ENCODE peak calls at places on chromosomes 1 and 21, in ten cellular contexts. C, E, F, L, P, J, W, H, X and S are unnamed samples.

GRCh38 chr1:16209847-16210407 is 2.5 kb downstream of the ARHGEF19 start:
- DNase-seq in C (no peak), E (no peak), F (no peak), L (no peak), P (no peak), J (no peak), W (no peak), H (no peak), X (no peak), S (no peak)

GRCh38 chr1:177872563-177872900 is 97.3 kb downstream of the SEC16B start:
- DNase-seq in C (no peak), E (no peak), F (no peak), L (no peak), P (no peak), J (no peak), W (no peak), H (no peak), X (no peak), S (no peak)

GRCh38 chr1:198179556-198179981 is 22.8 kb downstream of the NEK7 start:
- DNase-seq in C (no peak), E (no peak), F (no peak), L (no peak), P (no peak), J (peak; percentile 49), W (peak; percentile 48), H (no peak), X (peak; percentile 13), S (no peak)

GRCh38 chr21:45405271-45405818 is 380 bp downstream of the COL18A1 start:
- DNase-seq in C (no peak), E (no peak), F (no peak), L (peak; percentile 80), P (no peak), J (no peak), W (no peak), H (peak; percentile 76), X (peak; percentile 61), S (peak; percentile 65)

GRCh38 chr1:108961752-108962486 is 1.4 kb downstream of the CLCC1 start:
- DNase-seq in C (peak; percentile 35), E (no peak), F (no peak), L (no peak), P (no peak), J (no peak), W (no peak), H (no peak), X (no peak), S (no peak)

GRCh38 chr1:40976952-40977690 is 2.4 kb upstream of the CTPS1 start:
- DNase-seq in C (no peak), E (no peak), F (no peak), L (no peak), P (no peak), J (no peak), W (no peak), H (no peak), X (no peak), S (no peak)

GRCh38 chr1:10530281-10530740 is 55.6 kb downstream of the PEX14 start:
- DNase-seq in C (no peak), E (no peak), F (no peak), L (peak; percentile 69), P (no peak), J (no peak), W (peak; percentile 56), H (peak; percentile 83), X (peak; percentile 81), S (peak; percentile 78)

GRCh38 chr1:161119379-161120061 is 1.6 kb downstream of the NIT1 start:
- DNase-seq in C (peak; percentile 78), E (no peak), F (peak; percentile 84), L (peak; percentile 80), P (no peak), J (peak; percentile 50), W (peak; percentile 88), H (no peak), X (peak; percentile 52), S (peak; percentile 71)

GRCh38 chr1:51574796-51575195 is 42.1 kb upstream of the OSBPL9 start:
- DNase-seq in C (no peak), E (no peak), F (no peak), L (no peak), P (no peak), J (no peak), W (no peak), H (no peak), X (no peak), S (no peak)

GRCh38 chr1:9422921-9423505 is 116.3 kb upstream of the SLC25A33 start:
- DNase-seq in C (no peak), E (no peak), F (no peak), L (no peak), P (no peak), J (no peak), W (no peak), H (no peak), X (no peak), S (no peak)

GRCh38 chr1:221543529-221544120 is 198.3 kb downstream of the DUSP10 start:
- DNase-seq in C (no peak), E (no peak), F (no peak), L (no peak), P (no peak), J (no peak), W (peak; percentile 59), H (no peak), X (no peak), S (peak; percentile 15)

GRCh38 chr1:202704601-202705000 is 5.7 kb downstream of the SYT2 start:
- DNase-seq in C (no peak), E (no peak), F (no peak), L (no peak), P (no peak), J (no peak), W (no peak), H (no peak), X (no peak), S (no peak)

GRCh38 chr21:38140192-38140905 is 116.4 kb upstream of the KCNJ15 start:
- DNase-seq in C (no peak), E (no peak), F (no peak), L (peak; percentile 53), P (peak; percentile 81), J (peak; percentile 43), W (peak; percentile 81), H (no peak), X (no peak), S (no peak)

GRCh38 chr21:46376231-46376628 is 52.3 kb downstream of the PCNT start:
- DNase-seq in C (no peak), E (no peak), F (no peak), L (no peak), P (no peak), J (no peak), W (no peak), H (no peak), X (no peak), S (no peak)

GRCh38 chr1:119827010-119827409 is 15.8 kb upstream of the REG4 start:
- DNase-seq in C (no peak), E (no peak), F (no peak), L (no peak), P (no peak), J (no peak), W (no peak), H (no peak), X (no peak), S (peak; percentile 67)

GRCh38 chr1:43531453-43531905 is 796 bp downstream of the PTPRF start:
- DNase-seq in C (no peak), E (no peak), F (no peak), L (peak; percentile 43), P (no peak), J (no peak), W (no peak), H (peak; percentile 76), X (peak; percentile 73), S (peak; percentile 63)

GRCh38 chr1:238647877-238648276 is 738.5 kb upstream of the CHRM3 start:
- DNase-seq in C (peak; percentile 9), E (no peak), F (peak; percentile 53), L (no peak), P (no peak), J (peak; percentile 99), W (peak; percentile 99), H (no peak), X (peak; percentile 12), S (no peak)

GRCh38 chr1:11654571-11655262 is at the start of gene FBXO44:
- DNase-seq in C (no peak), E (peak; percentile 36), F (no peak), L (peak; percentile 80), P (no peak), J (no peak), W (no peak), H (peak; percentile 83), X (peak; percentile 85), S (peak; percentile 71)

GRCh38 chr1:154335351-154335714 is 10.0 kb downstream of the ATP8B2 start:
- DNase-seq in C (no peak), E (no peak), F (no peak), L (no peak), P (no peak), J (no peak), W (no peak), H (no peak), X (no peak), S (no peak)

GRCh38 chr1:188652678-188653077 is 1823.9 kb downstream of the PLA2G4A start:
- DNase-seq in C (no peak), E (no peak), F (no peak), L (no peak), P (no peak), J (peak; percentile 39), W (peak; percentile 74), H (no peak), X (no peak), S (no peak)

GRCh38 chr1:115432061-115432460 is 94.0 kb upstream of the NGF start:
- DNase-seq in C (no peak), E (no peak), F (no peak), L (no peak), P (peak; percentile 45), J (no peak), W (peak; percentile 68), H (no peak), X (no peak), S (no peak)

GRCh38 chr1:93623875-93624274 is 57.8 kb downstream of the BCAR3 start:
- DNase-seq in C (no peak), E (no peak), F (no peak), L (no peak), P (no peak), J (no peak), W (peak; percentile 92), H (no peak), X (no peak), S (no peak)